ENCODE peak calls at places on chromosomes 6 and 20, in five cellular contexts. D, H, A, T and Z are unnamed samples.

GRCh38 chr20:32527447-32528055 is 57.6 kb downstream of the NOL4L start:
- DNase-seq in D (no peak), H (no peak), A (no peak), T (no peak), Z (no peak)

GRCh38 chr6:74096329-74096728 is 400.3 kb downstream of the CD109 start:
- DNase-seq in D (no peak), H (no peak), A (no peak), T (no peak), Z (no peak)

GRCh38 chr6:153790048-153790447 is 249.0 kb upstream of the OPRM1 start:
- DNase-seq in D (no peak), H (peak; percentile 21), A (peak; percentile 84), T (peak; percentile 8), Z (no peak)

GRCh38 chr6:116971959-116972358 is 94.9 kb downstream of the RFX6 start:
- DNase-seq in D (no peak), H (peak; percentile 6), A (peak; percentile 28), T (peak; percentile 49), Z (no peak)

GRCh38 chr20:57586370-57586793 is 25.5 kb downstream of the PCK1 start:
- DNase-seq in D (no peak), H (no peak), A (no peak), T (no peak), Z (no peak)

GRCh38 chr6:159590794-159591193 is 102.2 kb downstream of the SOD2 start:
- DNase-seq in D (no peak), H (no peak), A (no peak), T (no peak), Z (no peak)

GRCh38 chr6:34908194-34908593 is 19.1 kb downstream of the ANKS1A start:
- DNase-seq in D (no peak), H (no peak), A (no peak), T (no peak), Z (no peak)

GRCh38 chr6:148154648-148155047 is 188.0 kb upstream of the SASH1 start:
- DNase-seq in D (no peak), H (no peak), A (no peak), T (no peak), Z (no peak)

GRCh38 chr20:10476319-10476724 is 41.2 kb downstream of the SLX4IP start:
- DNase-seq in D (no peak), H (peak; percentile 37), A (no peak), T (peak; percentile 55), Z (no peak)

GRCh38 chr20:47713941-47714450 is 71.3 kb downstream of the SULF2 start:
- DNase-seq in D (peak; percentile 61), H (peak; percentile 24), A (no peak), T (peak; percentile 16), Z (no peak)

GRCh38 chr20:48823960-48824497 is 3.8 kb downstream of the PREX1 start:
- DNase-seq in D (no peak), H (peak; percentile 88), A (peak; percentile 42), T (peak; percentile 87), Z (peak; percentile 42)

GRCh38 chr6:73451166-73452106 is 661 bp downstream of the CGAS start:
- DNase-seq in D (peak; percentile 30), H (peak; percentile 36), A (peak; percentile 50), T (peak; percentile 49), Z (no peak)

GRCh38 chr20:1440024-1440423 is 26.6 kb downstream of the NSFL1C start:
- DNase-seq in D (no peak), H (no peak), A (no peak), T (peak; percentile 11), Z (no peak)

GRCh38 chr6:138582573-138582972 is 83.3 kb upstream of the NHSL1 start:
- DNase-seq in D (no peak), H (no peak), A (no peak), T (no peak), Z (no peak)
- TF ChIP-seq CTCF in D (no peak), H (no peak), A (no peak), T (no peak), Z (no peak)

GRCh38 chr6:169933251-169933821 is 181.9 kb downstream of the ERMARD start:
- DNase-seq in D (no peak), H (no peak), A (no peak), T (no peak), Z (no peak)

GRCh38 chr6:169932491-169932890 is 181.1 kb downstream of the ERMARD start:
- DNase-seq in D (no peak), H (no peak), A (no peak), T (no peak), Z (no peak)

GRCh38 chr6:169931223-169931760 is 179.9 kb downstream of the ERMARD start:
- DNase-seq in D (no peak), H (no peak), A (no peak), T (no peak), Z (no peak)

GRCh38 chr6:169933839-169934698 is 182.6 kb downstream of the ERMARD start:
- DNase-seq in D (peak; percentile 56), H (peak; percentile 7), A (peak; percentile 48), T (peak; percentile 42), Z (peak; percentile 37)

GRCh38 chr6:169930799-169931198 is 179.4 kb downstream of the ERMARD start:
- DNase-seq in D (no peak), H (no peak), A (no peak), T (no peak), Z (no peak)
- TF ChIP-seq CTCF in D (no peak), H (no peak), A (no peak), T (no peak), Z (no peak)

GRCh38 chr6:157967486-157967885 is 14.2 kb upstream of the SYNJ2 start:
- DNase-seq in D (no peak), H (no peak), A (no peak), T (no peak), Z (no peak)
- TF ChIP-seq CTCF in D (no peak), H (no peak), A (no peak), T (no peak), Z (no peak)

GRCh38 chr20:45235995-45236394 is 14.8 kb downstream of the SEMG2 start:
- DNase-seq in D (no peak), H (no peak), A (no peak), T (no peak), Z (no peak)
- TF ChIP-seq CTCF in D (no peak), H (peak; percentile 29), A (peak; percentile 49), T (peak; percentile 37), Z (peak; percentile 35)

GRCh38 chr6:151765444-151765886 is 42.0 kb upstream of the ESR1 start:
- DNase-seq in D (peak; percentile 36), H (peak; percentile 84), A (peak; percentile 81), T (peak; percentile 89), Z (peak; percentile 65)
- TF ChIP-seq CTCF in D (peak; percentile 78), H (peak; percentile 74), A (peak; percentile 79), T (peak; percentile 81), Z (peak; percentile 65)